ENCODE peak calls at places on chromosome 10, in five cellular contexts. U is activated naive CD8-positive, alpha-beta T cell treated with anti-CD3 and anti-CD28 coated beads, Interleukin-2, amount 50 U/mL, for 24 hours; K is T1000; V is activated gamma-delta T cell; M is left colon. S is an unnamed sample.

GRCh38 chr10:3468919-3469638 is 296.5 kb upstream of the PITRM1 start:
- DNase-seq in U (no peak), K (peak), V (no peak), M (no peak), S (no peak)

GRCh38 chr10:118544401-118544948 is 51.0 kb downstream of the PRLHR start:
- DNase-seq in U (no peak), K (no peak), V (no peak), M (no peak), S (no peak)

GRCh38 chr10:76178561-76179292 is 747.3 kb downstream of the LRMDA start:
- DNase-seq in U (no peak), K (no peak), V (no peak), M (no peak), S (no peak)

GRCh38 chr10:68558478-68558877 is 1.7 kb upstream of the TET1 start:
- DNase-seq in U (no peak), K (no peak), V (no peak), M (no peak), S (no peak)

GRCh38 chr10:52683776-52684175 is 88.8 kb downstream of the MBL2 start:
- DNase-seq in U (no peak), K (no peak), V (no peak), M (no peak), S (no peak)

GRCh38 chr10:112791447-112791846 is 158.6 kb upstream of the TCF7L2 start:
- DNase-seq in U (no peak), K (no peak), V (no peak), M (no peak), S (no peak)

GRCh38 chr10:34187201-34187600 is 627.9 kb downstream of the PARD3 start:
- DNase-seq in U (no peak), K (no peak), V (no peak), M (no peak), S (no peak)

GRCh38 chr10:130463876-130464360 is 327.7 kb downstream of the GLRX3 start:
- DNase-seq in U (no peak), K (no peak), V (no peak), M (no peak), S (no peak)

GRCh38 chr10:101545898-101546297 is 42.2 kb downstream of the POLL start:
- DNase-seq in U (no peak), K (no peak), V (no peak), M (no peak), S (peak)

GRCh38 chr10:58516118-58516517 is 3.4 kb downstream of the BICC1 start:
- DNase-seq in U (no peak), K (no peak), V (no peak), M (no peak), S (no peak)

GRCh38 chr10:69936091-69936490 is 116.6 kb upstream of the MACROH2A2 start:
- DNase-seq in U (peak), K (no peak), V (no peak), M (no peak), S (peak)

GRCh38 chr10:17226891-17227303 is 1.1 kb upstream of the VIM start:
- DNase-seq in U (no peak), K (no peak), V (no peak), M (no peak), S (no peak)

GRCh38 chr10:12237265-12238220 is 41.6 kb downstream of the CDC123 start:
- DNase-seq in U (no peak), K (no peak), V (no peak), M (no peak), S (no peak)

GRCh38 chr10:6838118-6838517 is 258.0 kb upstream of the PRKCQ start:
- DNase-seq in U (no peak), K (no peak), V (no peak), M (no peak), S (peak)

GRCh38 chr10:98460837-98461499 is 14.2 kb upstream of the HPS1 start:
- DNase-seq in U (no peak), K (peak), V (no peak), M (peak), S (peak)

GRCh38 chr10:4501306-4501705 is 324.7 kb upstream of the AKR1E2 start:
- DNase-seq in U (no peak), K (no peak), V (no peak), M (no peak), S (no peak)

GRCh38 chr10:58621379-58622077 is 108.9 kb downstream of the BICC1 start:
- DNase-seq in U (no peak), K (no peak), V (no peak), M (no peak), S (no peak)

GRCh38 chr10:5070648-5071410 is 23.4 kb upstream of the AKR1C3 start:
- DNase-seq in U (no peak), K (no peak), V (no peak), M (no peak), S (no peak)

S was measured in erythroblast.